ENCODE peak calls at places on chromosomes 4 and X, in seven cellular contexts. D, S, P, G, B, A and J are unnamed samples. For H3K9me3, the result is how much of the 10 kb centered on the place peaks cover.

GRCh38 chr4:15989431-15989830 is 26.5 kb upstream of the FGFBP2 start:
- DNase-seq in D (no peak), S (no peak), P (no peak), G (no peak), B (no peak), A (no peak), J (no peak)

GRCh38 chr4:55941881-55942280 is 6.9 kb upstream of the CEP135 start:
- DNase-seq in D (no peak), S (no peak), P (no peak), G (no peak), B (no peak), A (no peak), J (no peak)

GRCh38 chr4:151031831-151032605 is 16.9 kb upstream of the LRBA start:
- DNase-seq in D (no peak), S (no peak), P (peak), G (no peak), B (no peak), A (no peak), J (no peak)

GRCh38 chr4:55177461-55177860 is 52.1 kb upstream of the KDR start:
- DNase-seq in D (no peak), S (no peak), P (no peak), G (no peak), B (no peak), A (no peak), J (no peak)

GRCh38 chr4:5816101-5816500 is 76.8 kb downstream of the CRMP1 start:
- DNase-seq in D (no peak), S (no peak), P (no peak), G (no peak), B (no peak), A (no peak), J (no peak)

GRCh38 chrX:147898951-147899350 is 12.8 kb upstream of the FMR1 start:
- DNase-seq in D (no peak), S (no peak), P (no peak), G (no peak), B (no peak), A (no peak), J (no peak)

GRCh38 chrX:73812256-73812655 is 249.3 kb downstream of the CHIC1 start:
- DNase-seq in D (no peak), S (no peak), P (no peak), G (no peak), B (no peak), A (no peak), J (no peak)

GRCh38 chrX:118975831-118976598 is 1.6 kb downstream of the LONRF3 start:
- DNase-seq in D (peak), S (peak), P (peak), G (peak), B (peak), A (peak), J (peak)

GRCh38 chrX:144219035-144219434 is 335.2 kb downstream of the UBE2NL start:
- DNase-seq in D (no peak), S (no peak), P (no peak), G (peak), B (no peak), A (no peak), J (no peak)

GRCh38 chr4:78747328-78747946 is 28.7 kb upstream of the BMP2K start:
- DNase-seq in D (no peak), S (no peak), P (peak), G (no peak), B (no peak), A (no peak), J (no peak)

GRCh38 chrX:133939655-133940054 is 45.7 kb downstream of the GPC3 start:
- DNase-seq in D (no peak), S (no peak), P (no peak), G (no peak), B (no peak), A (no peak), J (no peak)

GRCh38 chr4:16067515-16067914 is 16.3 kb downstream of the PROM1 start:
- DNase-seq in D (no peak), S (no peak), P (no peak), G (peak), B (no peak), A (no peak), J (peak)

GRCh38 chrX:29841750-29842149 is 373.6 kb upstream of the MAGEB2 start:
- DNase-seq in D (no peak), S (no peak), P (no peak), G (no peak), B (no peak), A (no peak), J (no peak)

GRCh38 chrX:22063284-22063683 is 31.2 kb downstream of the PHEX start:
- DNase-seq in D (no peak), S (no peak), P (no peak), G (no peak), B (no peak), A (no peak), J (no peak)

GRCh38 chr4:183140911-183141320 is 41.9 kb downstream of the WWC2 start:
- DNase-seq in D (no peak), S (no peak), P (no peak), G (no peak), B (no peak), A (no peak), J (no peak)

GRCh38 chrX:11304829-11305228 is 11.6 kb downstream of the AMELX start:
- DNase-seq in D (no peak), S (no peak), P (no peak), G (peak), B (no peak), A (no peak), J (no peak)

GRCh38 chr4:32061916-32062315 is 1341.7 kb downstream of the PCDH7 start:
- DNase-seq in D (no peak), S (no peak), P (no peak), G (no peak), B (no peak), A (no peak), J (no peak)

GRCh38 chrX:85109235-85109634 is 105.6 kb downstream of the APOOL start:
- DNase-seq in D (no peak), S (no peak), P (no peak), G (peak), B (no peak), A (no peak), J (no peak)

GRCh38 chr4:28225005-28225404 is 1364.4 kb downstream of the STIM2 start:
- DNase-seq in D (no peak), S (no peak), P (peak), G (peak), B (no peak), A (no peak), J (no peak)

GRCh38 chr4:121449416-121449815 is 68.6 kb upstream of the QRFPR start:
- DNase-seq in D (no peak), S (no peak), P (no peak), G (no peak), B (no peak), A (no peak), J (no peak)

GRCh38 chrX:21930986-21931385 is 9.5 kb upstream of the SMS start:
- DNase-seq in D (no peak), S (no peak), P (no peak), G (no peak), B (no peak), A (no peak), J (no peak)

GRCh38 chrX:103562801-103563200 is 22.5 kb upstream of the TCEAL4 start:
- DNase-seq in D (no peak), S (no peak), P (no peak), G (no peak), B (no peak), A (no peak), J (no peak)

GRCh38 chr4:72895408-72895807 is 174.1 kb downstream of the COX18 start:
- DNase-seq in D (no peak), S (no peak), P (no peak), G (peak), B (no peak), A (no peak), J (no peak)

GRCh38 chr4:155789391-155789790 is 30.6 kb downstream of the GUCY1B1 start:
- DNase-seq in D (no peak), S (no peak), P (peak), G (no peak), B (no peak), A (no peak), J (no peak)

GRCh38 chr4:147019061-147019460 is 73.4 kb upstream of the TTC29 start:
- DNase-seq in D (peak), S (peak), P (peak), G (peak), B (peak), A (peak), J (peak)

GRCh38 chrX:133653363-133653762 is 238.1 kb upstream of the GPC4 start:
- DNase-seq in D (no peak), S (no peak), P (no peak), G (no peak), B (no peak), A (no peak), J (no peak)

GRCh38 chrX:68822641-68823410 is 6.0 kb upstream of the EFNB1 start:
- DNase-seq in D (no peak), S (no peak), P (peak), G (peak), B (no peak), A (peak), J (peak)

GRCh38 chr4:1402021-1402515 is 4.2 kb downstream of the NKX1-1 start:
- DNase-seq in D (no peak), S (no peak), P (no peak), G (peak), B (no peak), A (peak), J (peak)

GRCh38 chrX:153802513-153803045 is 8.1 kb downstream of the SSR4 start:
- DNase-seq in D (no peak), S (no peak), P (no peak), G (no peak), B (no peak), A (no peak), J (no peak)
- H3K9me3 ChIP-seq in D (under half), S (under half), P (under half), G (under half), B (under half), A (under half), J (under half)

GRCh38 chr4:386708-387105 is 49.1 kb downstream of the ZNF141 start:
- DNase-seq in D (no peak), S (no peak), P (no peak), G (no peak), B (no peak), A (no peak), J (no peak)
- H3K9me3 ChIP-seq in D (under half), S (under half), P (under half), G (under half), B (half or more), A (under half), J (under half)

GRCh38 chrX:77223046-77223445 is 224.1 kb upstream of the FGF16 start:
- DNase-seq in D (no peak), S (no peak), P (no peak), G (peak), B (no peak), A (no peak), J (no peak)
- H3K9me3 ChIP-seq in D (under half), S (under half), P (under half), G (under half), B (under half), A (under half), J (under half)

GRCh38 chr4:177562163-177562562 is 119.9 kb upstream of the AGA start:
- DNase-seq in D (no peak), S (no peak), P (no peak), G (no peak), B (no peak), A (no peak), J (no peak)
- H3K9me3 ChIP-seq in D (under half), S (under half), P (under half), G (under half), B (under half), A (under half), J (under half)

GRCh38 chr4:20044502-20044911 is 207.2 kb upstream of the SLIT2 start:
- DNase-seq in D (no peak), S (no peak), P (peak), G (no peak), B (no peak), A (no peak), J (no peak)

GRCh38 chr4:20044936-20045335 is 206.8 kb upstream of the SLIT2 start:
- DNase-seq in D (no peak), S (no peak), P (no peak), G (no peak), B (no peak), A (no peak), J (no peak)

GRCh38 chr4:20043992-20044391 is 207.7 kb upstream of the SLIT2 start:
- DNase-seq in D (no peak), S (no peak), P (peak), G (no peak), B (no peak), A (no peak), J (no peak)

GRCh38 chr4:20042769-20043168 is 208.9 kb upstream of the SLIT2 start:
- DNase-seq in D (no peak), S (no peak), P (no peak), G (no peak), B (no peak), A (no peak), J (no peak)

DNA sequence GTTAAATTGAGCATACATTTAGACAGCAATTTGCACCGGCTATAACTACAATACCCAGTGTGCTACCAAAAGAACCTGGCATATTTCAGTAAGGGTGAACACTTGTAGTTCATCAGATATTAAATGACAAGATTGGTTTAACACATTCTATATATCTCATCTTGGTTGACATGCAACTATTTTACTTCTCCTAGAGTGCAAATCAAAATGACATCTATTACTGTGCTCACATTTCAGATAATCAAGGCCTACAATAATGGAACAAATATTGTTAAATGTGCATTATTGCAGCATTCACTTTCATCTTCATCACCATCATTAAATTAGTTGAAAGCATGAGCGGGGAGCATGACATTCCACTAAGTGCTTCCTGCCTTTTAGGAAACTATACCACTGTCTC is 209.9 kb upstream of the SLIT2 start:
- DNase-seq in D (no peak), S (no peak), P (no peak), G (no peak), B (no peak), A (no peak), J (no peak)
- H3K9me3 ChIP-seq in D (under half), S (under half), P (under half), G (under half), B (under half), A (under half), J (under half)

GRCh38 chr4:26490980-26491284 is 648 bp upstream of the CCKAR start:
- DNase-seq in D (no peak), S (no peak), P (no peak), G (no peak), B (no peak), A (no peak), J (no peak)

GRCh38 chr4:26490111-26490979 is at the start of gene CCKAR:
- DNase-seq in D (no peak), S (no peak), P (no peak), G (no peak), B (no peak), A (no peak), J (no peak)

GRCh38 chr4:26493461-26493860 is 3.2 kb upstream of the CCKAR start:
- DNase-seq in D (no peak), S (no peak), P (no peak), G (no peak), B (no peak), A (no peak), J (no peak)

GRCh38 chr4:26491449-26492170 is 1.3 kb upstream of the CCKAR start:
- DNase-seq in D (no peak), S (no peak), P (no peak), G (no peak), B (no peak), A (no peak), J (no peak)

DNA sequence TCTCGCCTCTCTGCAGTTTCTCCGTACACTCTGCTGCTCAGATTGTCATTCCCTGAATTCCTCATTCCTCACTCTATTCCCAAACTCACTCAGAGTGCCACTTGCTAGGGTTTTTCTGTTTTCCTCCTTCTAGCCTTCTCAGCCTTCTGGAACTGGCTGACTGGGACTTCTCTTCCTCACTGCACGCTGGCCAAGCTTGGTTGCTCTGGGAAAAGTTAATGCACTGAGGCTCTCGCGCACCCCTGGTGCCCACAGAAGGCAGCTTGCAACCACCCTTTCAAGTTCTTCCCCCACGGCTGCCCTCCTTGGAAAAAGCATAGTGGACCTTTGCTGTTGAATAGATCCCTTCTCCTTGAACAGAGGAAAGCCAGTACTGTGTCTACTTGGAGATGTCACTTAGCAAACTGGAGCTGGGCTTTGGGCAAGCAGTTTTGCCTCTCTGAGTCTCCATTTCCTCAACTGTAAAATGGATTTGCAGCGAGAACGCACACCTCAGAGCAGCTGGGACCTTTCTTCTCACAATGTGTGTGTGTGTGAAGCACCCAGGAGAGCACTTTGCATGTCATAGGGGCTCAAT is 6.0 kb upstream of the CCKAR start:
- DNase-seq in D (no peak), S (no peak), P (no peak), G (no peak), B (no peak), A (no peak), J (no peak)
- H3K9me3 ChIP-seq in D (under half), S (under half), P (under half), G (under half), B (under half), A (under half), J (under half)

GRCh38 chrX:145532176-145532780 is 285.0 kb downstream of the SPANXN1 start:
- DNase-seq in D (no peak), S (no peak), P (no peak), G (no peak), B (no peak), A (no peak), J (no peak)
- H3K9me3 ChIP-seq in D (under half), S (under half), P (under half), G (under half), B (under half), A (under half), J (under half)

GRCh38 chrX:2417205-2417604 is 83.6 kb downstream of the DHRSX start:
- DNase-seq in D (no peak), S (no peak), P (no peak), G (no peak), B (no peak), A (no peak), J (no peak)

GRCh38 chrX:2412131-2412530 is 88.6 kb downstream of the DHRSX start:
- DNase-seq in D (no peak), S (no peak), P (no peak), G (no peak), B (no peak), A (no peak), J (no peak)

GRCh38 chrX:2410279-2411020 is 90.3 kb downstream of the DHRSX start:
- DNase-seq in D (no peak), S (peak), P (no peak), G (no peak), B (no peak), A (no peak), J (no peak)

GRCh38 chrX:2414384-2414783 is 86.4 kb downstream of the DHRSX start:
- DNase-seq in D (no peak), S (no peak), P (no peak), G (no peak), B (no peak), A (no peak), J (no peak)

GRCh38 chrX:2413969-2414368 is 86.8 kb downstream of the DHRSX start:
- DNase-seq in D (no peak), S (no peak), P (no peak), G (no peak), B (no peak), A (no peak), J (no peak)
- H3K9me3 ChIP-seq in D (under half), S (under half), P (under half), G (under half), B (under half), A (under half), J (under half)

GRCh38 chr4:71872767-71873422 is 89.0 kb upstream of the GC start:
- DNase-seq in D (no peak), S (no peak), P (no peak), G (no peak), B (no peak), A (no peak), J (no peak)
- H3K9me3 ChIP-seq in D (under half), S (under half), P (under half), G (under half), B (under half), A (under half), J (under half)

GRCh38 chrX:47991263-47992092 is 12.3 kb downstream of the ZNF182 start:
- DNase-seq in D (peak), S (no peak), P (peak), G (no peak), B (peak), A (no peak), J (no peak)
- H3K9me3 ChIP-seq in D (under half), S (under half), P (under half), G (under half), B (under half), A (under half), J (under half)